ENCODE peak calls at places on chromosomes 13 and 19, in four cellular contexts. M is progenitor cell of endocrine pancreas; Y is central memory CD4-positive, alpha-beta T cell; E is stimulated activated CD4-positive, alpha-beta T cell treated with anti-CD3 and anti-CD28 coated beads, Interleukin-12 subunit alpha, Interleukin-12 subunit beta, amount 100 ng/mL, for 48 hours. W is an unnamed sample.

GRCh38 chr13:50130686-50131051 is 115.4 kb downstream of the KCNRG start:
- DNase-seq in E (no peak), M (no peak), Y (peak; percentile 42), W (no peak)

GRCh38 chr19:41641879-41642485 is 15.1 kb upstream of the CEACAM4 start:
- DNase-seq in M (no peak), E (peak; percentile 61), Y (peak; percentile 59), W (peak; percentile 52)

GRCh38 chr19:52987221-52987620 is 24.5 kb upstream of the ZNF816 start:
- DNase-seq in M (no peak), E (no peak), Y (no peak), W (no peak)

GRCh38 chr19:29927944-29928669 is 13.9 kb upstream of the URI1 start:
- DNase-seq in M (no peak), Y (no peak), E (no peak), W (no peak)

GRCh38 chr19:40225440-40226305 is 816 bp downstream of the CCNP start:
- DNase-seq in M (no peak), E (no peak), Y (no peak), W (no peak)

GRCh38 chr13:49356224-49356623 is 87.6 kb downstream of the CAB39L start:
- DNase-seq in Y (no peak), M (no peak), E (no peak), W (no peak)

GRCh38 chr19:33610588-33610987 is 11.2 kb upstream of the CHST8 start:
- DNase-seq in Y (no peak), E (no peak), M (no peak), W (no peak)

GRCh38 chr13:54836273-54836672 is 1807.7 kb downstream of the OLFM4 start:
- DNase-seq in M (no peak), Y (no peak), E (no peak), W (no peak)

GRCh38 chr19:33404506-33404905 is 31.0 kb downstream of the CEBPG start:
- DNase-seq in E (no peak), M (no peak), Y (no peak), W (no peak)

GRCh38 chr13:40197049-40197448 is 469.4 kb downstream of the FOXO1 start:
- DNase-seq in M (no peak), E (no peak), Y (no peak), W (no peak)

GRCh38 chr13:101639711-101640110 is 187.2 kb downstream of the ITGBL1 start:
- DNase-seq in Y (no peak), M (no peak), E (no peak), W (no peak)

GRCh38 chr19:38043649-38044144 is 136.7 kb downstream of the SIPA1L3 start:
- DNase-seq in Y (no peak), M (no peak), E (no peak), W (no peak)

GRCh38 chr19:17719730-17720486 is 628 bp downstream of the MAP1S start:
- DNase-seq in M (no peak), Y (peak; percentile 10), E (no peak), W (no peak)

GRCh38 chr13:113044431-113045114 is 61.0 kb upstream of the F7 start:
- DNase-seq in Y (no peak), E (no peak), M (no peak), W (no peak)

GRCh38 chr13:33224686-33225085 is 60.9 kb downstream of the STARD13 start:
- DNase-seq in E (no peak), M (no peak), Y (no peak), W (no peak)